ENCODE peak calls at places on chromosomes 11 and 22, in four cellular contexts. One of them, this sample, is unnamed.

GRCh38 chr11:69000831-69001245 is 12.2 kb downstream of the MRGPRF start:
- DNase-seq in stimulated activated CD4-positive, alpha-beta T cell treated with anti-CD3 and anti-CD28 coated beads, TNF-alpha, amount 100 ng/mL, for 24 hours: no peak
- DNase-seq in Calu3: peak
- DNase-seq in activated naive CD4-positive, alpha-beta T cell: no peak
- DNase-seq in this sample: no peak

GRCh38 chr11:33402066-33402465 is 144.9 kb downstream of the HIPK3 start:
- DNase-seq in stimulated activated CD4-positive, alpha-beta T cell treated with anti-CD3 and anti-CD28 coated beads, TNF-alpha, amount 100 ng/mL, for 24 hours: no peak
- DNase-seq in Calu3: no peak
- DNase-seq in activated naive CD4-positive, alpha-beta T cell: no peak
- DNase-seq in this sample: peak

GRCh38 chr11:118673361-118674093 is 5.9 kb downstream of the TREH start:
- DNase-seq in stimulated activated CD4-positive, alpha-beta T cell treated with anti-CD3 and anti-CD28 coated beads, TNF-alpha, amount 100 ng/mL, for 24 hours: no peak
- DNase-seq in Calu3: no peak
- DNase-seq in activated naive CD4-positive, alpha-beta T cell: no peak
- DNase-seq in this sample: no peak

GRCh38 chr11:64290352-64290751 is 750 bp upstream of the KCNK4 start:
- DNase-seq in stimulated activated CD4-positive, alpha-beta T cell treated with anti-CD3 and anti-CD28 coated beads, TNF-alpha, amount 100 ng/mL, for 24 hours: no peak
- DNase-seq in Calu3: no peak
- DNase-seq in activated naive CD4-positive, alpha-beta T cell: no peak
- DNase-seq in this sample: no peak

GRCh38 chr11:75792127-75792731 is 22.8 kb upstream of the UVRAG start:
- DNase-seq in stimulated activated CD4-positive, alpha-beta T cell treated with anti-CD3 and anti-CD28 coated beads, TNF-alpha, amount 100 ng/mL, for 24 hours: no peak
- DNase-seq in Calu3: no peak
- DNase-seq in activated naive CD4-positive, alpha-beta T cell: no peak
- DNase-seq in this sample: no peak

GRCh38 chr11:8649361-8649760 is 33.1 kb downstream of the TRIM66 start:
- DNase-seq in stimulated activated CD4-positive, alpha-beta T cell treated with anti-CD3 and anti-CD28 coated beads, TNF-alpha, amount 100 ng/mL, for 24 hours: no peak
- DNase-seq in Calu3: no peak
- DNase-seq in activated naive CD4-positive, alpha-beta T cell: no peak
- DNase-seq in this sample: no peak

GRCh38 chr11:3095712-3096361 is 38.6 kb upstream of the CARS1 start:
- DNase-seq in stimulated activated CD4-positive, alpha-beta T cell treated with anti-CD3 and anti-CD28 coated beads, TNF-alpha, amount 100 ng/mL, for 24 hours: no peak
- DNase-seq in Calu3: no peak
- DNase-seq in activated naive CD4-positive, alpha-beta T cell: no peak
- DNase-seq in this sample: no peak

GRCh38 chr22:20422965-20423635 is 14.5 kb downstream of the SCARF2 start:
- DNase-seq in stimulated activated CD4-positive, alpha-beta T cell treated with anti-CD3 and anti-CD28 coated beads, TNF-alpha, amount 100 ng/mL, for 24 hours: no peak
- DNase-seq in Calu3: no peak
- DNase-seq in activated naive CD4-positive, alpha-beta T cell: no peak
- DNase-seq in this sample: no peak

GRCh38 chr11:86999388-86999787 is 38.3 kb upstream of the TMEM135 start:
- DNase-seq in stimulated activated CD4-positive, alpha-beta T cell treated with anti-CD3 and anti-CD28 coated beads, TNF-alpha, amount 100 ng/mL, for 24 hours: no peak
- DNase-seq in Calu3: no peak
- DNase-seq in activated naive CD4-positive, alpha-beta T cell: no peak
- DNase-seq in this sample: no peak